ENCODE peak calls at places on chromosomes 13 and 19, in five cellular contexts. One of them, this sample, is unnamed.

GRCh38 chr13:20193924-20194631 is 1.3 kb upstream of the GJB2 start:
- DNase-seq in A549: no peak
- DNase-seq in right lobe of liver: no peak
- DNase-seq in GM12892: no peak
- DNase-seq in tibial nerve: no peak
- DNase-seq in this sample: no peak

GRCh38 chr13:43786766-43787517 is at the start of gene ENOX1:
- DNase-seq in A549: peak
- DNase-seq in right lobe of liver: peak
- DNase-seq in GM12892: peak
- DNase-seq in tibial nerve: no peak
- DNase-seq in this sample: peak

GRCh38 chr19:46016426-46017094 is 6.3 kb downstream of the PGLYRP1 start:
- DNase-seq in A549: peak
- DNase-seq in right lobe of liver: peak
- DNase-seq in GM12892: peak
- DNase-seq in tibial nerve: peak
- DNase-seq in this sample: peak

GRCh38 chr13:112619730-112620639 is 32.0 kb upstream of the TUBGCP3 start:
- DNase-seq in A549: no peak
- DNase-seq in right lobe of liver: no peak
- DNase-seq in GM12892: no peak
- DNase-seq in tibial nerve: no peak
- DNase-seq in this sample: peak

GRCh38 chr19:38012290-38012689 is 105.3 kb downstream of the SIPA1L3 start:
- DNase-seq in A549: no peak
- DNase-seq in right lobe of liver: no peak
- DNase-seq in GM12892: no peak
- DNase-seq in tibial nerve: no peak
- DNase-seq in this sample: no peak

GRCh38 chr13:25690582-25690981 is 318.8 kb downstream of the ATP8A2 start:
- DNase-seq in A549: no peak
- DNase-seq in right lobe of liver: no peak
- DNase-seq in GM12892: no peak
- DNase-seq in tibial nerve: no peak
- DNase-seq in this sample: no peak

GRCh38 chr19:15893498-15893897 is 4.4 kb downstream of the CYP4F2 start:
- DNase-seq in A549: no peak
- DNase-seq in right lobe of liver: peak
- DNase-seq in GM12892: no peak
- DNase-seq in tibial nerve: no peak
- DNase-seq in this sample: no peak

GRCh38 chr19:56594783-56595547 is at the start of gene ZNF71:
- DNase-seq in A549: peak
- DNase-seq in right lobe of liver: peak
- DNase-seq in GM12892: peak
- DNase-seq in tibial nerve: peak
- DNase-seq in this sample: peak

GRCh38 chr13:100872761-100873160 is 198.2 kb upstream of the TMTC4 start:
- DNase-seq in A549: no peak
- DNase-seq in right lobe of liver: no peak
- DNase-seq in GM12892: no peak
- DNase-seq in tibial nerve: no peak
- DNase-seq in this sample: no peak

GRCh38 chr19:4687396-4687795 is 17.3 kb upstream of the MYDGF start:
- DNase-seq in A549: no peak
- DNase-seq in right lobe of liver: no peak
- DNase-seq in GM12892: no peak
- DNase-seq in tibial nerve: no peak
- DNase-seq in this sample: no peak

GRCh38 chr19:58352760-58353671 is at the start of gene A1BG:
- DNase-seq in A549: no peak
- DNase-seq in right lobe of liver: peak
- DNase-seq in GM12892: no peak
- DNase-seq in tibial nerve: no peak
- DNase-seq in this sample: no peak

GRCh38 chr19:33241530-33242101 is 16.0 kb upstream of the SLC7A10 start:
- DNase-seq in A549: no peak
- DNase-seq in right lobe of liver: peak
- DNase-seq in GM12892: no peak
- DNase-seq in tibial nerve: no peak
- DNase-seq in this sample: peak

GRCh38 chr19:49888478-49888901 is 8.2 kb downstream of the IL4I1 start:
- DNase-seq in A549: no peak
- DNase-seq in right lobe of liver: no peak
- DNase-seq in GM12892: no peak
- DNase-seq in tibial nerve: no peak
- DNase-seq in this sample: no peak

GRCh38 chr13:37348916-37349653 is 243.6 kb upstream of the CSNK1A1L start:
- DNase-seq in A549: no peak
- DNase-seq in right lobe of liver: no peak
- DNase-seq in GM12892: no peak
- DNase-seq in tibial nerve: no peak
- DNase-seq in this sample: no peak

GRCh38 chr13:23505007-23505406 is 65.2 kb upstream of the TNFRSF19 start:
- DNase-seq in A549: no peak
- DNase-seq in right lobe of liver: no peak
- DNase-seq in GM12892: no peak
- DNase-seq in tibial nerve: no peak
- DNase-seq in this sample: no peak

GRCh38 chr13:60370343-60370742 is 26.7 kb upstream of the TDRD3 start:
- DNase-seq in A549: no peak
- DNase-seq in right lobe of liver: no peak
- DNase-seq in GM12892: no peak
- DNase-seq in tibial nerve: no peak
- DNase-seq in this sample: no peak

GRCh38 chr19:1315470-1316166 is 29.9 kb downstream of the EFNA2 start:
- DNase-seq in A549: peak
- DNase-seq in right lobe of liver: peak
- DNase-seq in GM12892: peak
- DNase-seq in tibial nerve: no peak
- DNase-seq in this sample: peak

GRCh38 chr19:14089662-14090508 is 666 bp downstream of the SAMD1 start:
- DNase-seq in A549: no peak
- DNase-seq in right lobe of liver: peak
- DNase-seq in GM12892: peak
- DNase-seq in tibial nerve: peak
- DNase-seq in this sample: peak

GRCh38 chr13:112897956-112898785 is 70.8 kb upstream of the MCF2L start:
- DNase-seq in A549: no peak
- DNase-seq in right lobe of liver: peak
- DNase-seq in GM12892: no peak
- DNase-seq in tibial nerve: no peak
- DNase-seq in this sample: no peak

GRCh38 chr13:48564046-48564445 is 31.2 kb upstream of the RCBTB2 start:
- DNase-seq in A549: no peak
- DNase-seq in right lobe of liver: no peak
- DNase-seq in GM12892: no peak
- DNase-seq in tibial nerve: no peak
- DNase-seq in this sample: peak

GRCh38 chr19:33252971-33253370 is 27.3 kb upstream of the SLC7A10 start:
- DNase-seq in A549: no peak
- DNase-seq in right lobe of liver: no peak
- DNase-seq in GM12892: no peak
- DNase-seq in tibial nerve: no peak
- DNase-seq in this sample: no peak

GRCh38 chr13:21759911-21760310 is 89.0 kb downstream of the FGF9 start:
- DNase-seq in A549: no peak
- DNase-seq in right lobe of liver: no peak
- DNase-seq in GM12892: no peak
- DNase-seq in tibial nerve: no peak
- DNase-seq in this sample: no peak

GRCh38 chr13:40776681-40777165 is 5.7 kb upstream of the MRPS31 start:
- DNase-seq in A549: no peak
- DNase-seq in right lobe of liver: no peak
- DNase-seq in GM12892: no peak
- DNase-seq in tibial nerve: no peak
- DNase-seq in this sample: peak

GRCh38 chr19:18670313-18670712 is 13.2 kb upstream of the CRTC1 start:
- DNase-seq in A549: no peak
- DNase-seq in right lobe of liver: no peak
- DNase-seq in GM12892: no peak
- DNase-seq in tibial nerve: no peak
- DNase-seq in this sample: no peak

GRCh38 chr13:59776924-59777690 is 386.6 kb downstream of the DIAPH3 start:
- DNase-seq in A549: no peak
- DNase-seq in right lobe of liver: no peak
- DNase-seq in GM12892: no peak
- DNase-seq in tibial nerve: no peak
- DNase-seq in this sample: no peak

GRCh38 chr13:19862511-19863313 is 737 bp downstream of the ZMYM5 start:
- DNase-seq in A549: no peak
- DNase-seq in right lobe of liver: peak
- DNase-seq in GM12892: peak
- DNase-seq in tibial nerve: peak
- DNase-seq in this sample: peak

GRCh38 chr19:48780684-48781391 is 25.5 kb downstream of the FGF21 start:
- DNase-seq in A549: no peak
- DNase-seq in right lobe of liver: no peak
- DNase-seq in GM12892: no peak
- DNase-seq in tibial nerve: peak
- DNase-seq in this sample: peak

DNA sequence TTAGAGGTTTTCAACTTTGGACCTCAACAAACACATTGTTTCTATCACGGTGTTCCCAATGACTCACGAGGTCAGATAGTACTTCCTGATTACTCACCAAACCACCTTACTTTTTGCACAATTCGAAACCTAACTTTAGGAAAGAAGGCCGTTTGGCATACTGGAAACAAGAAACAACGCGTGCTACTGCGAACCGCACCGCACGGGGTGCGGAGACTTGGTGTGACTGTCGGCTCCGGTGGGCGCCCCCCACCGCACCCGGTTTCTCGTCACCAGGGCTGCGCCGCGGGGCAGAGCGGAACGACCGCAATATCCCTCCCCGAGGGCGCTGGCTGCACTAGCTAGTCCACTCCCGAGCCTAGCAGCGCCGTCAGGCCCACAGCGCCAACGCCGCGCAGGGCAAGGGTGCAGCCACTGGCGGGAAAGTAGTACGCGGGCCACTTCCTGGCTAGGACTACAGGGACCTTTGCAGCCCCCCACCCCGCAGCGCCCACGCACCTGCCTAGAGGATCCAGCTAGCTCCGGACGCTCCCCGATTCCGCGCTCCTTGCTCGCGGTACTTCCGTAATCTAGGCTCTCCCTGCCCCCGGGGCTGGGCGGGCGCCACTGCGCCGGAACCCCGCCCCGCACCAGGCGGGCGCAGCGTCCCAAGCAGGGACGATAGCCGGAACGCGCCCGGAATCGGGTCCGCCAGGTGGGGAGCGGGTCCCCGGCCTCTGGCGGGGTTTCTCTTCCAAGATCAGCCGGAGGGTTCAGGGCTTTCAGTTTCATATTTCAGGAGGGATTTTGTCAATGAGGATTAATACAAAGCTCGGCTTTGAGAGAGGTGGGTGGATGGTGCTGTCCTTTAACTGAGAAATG is at the start of gene PARP4:
- DNase-seq in A549: peak
- DNase-seq in right lobe of liver: peak
- DNase-seq in GM12892: peak
- DNase-seq in tibial nerve: peak
- DNase-seq in this sample: peak
- TF ChIP-seq POLR2A in A549: peak
- TF ChIP-seq POLR2A in right lobe of liver: peak
- TF ChIP-seq POLR2A in GM12892: peak
- TF ChIP-seq POLR2A in tibial nerve: no peak
- TF ChIP-seq POLR2A in this sample: peak

DNA sequence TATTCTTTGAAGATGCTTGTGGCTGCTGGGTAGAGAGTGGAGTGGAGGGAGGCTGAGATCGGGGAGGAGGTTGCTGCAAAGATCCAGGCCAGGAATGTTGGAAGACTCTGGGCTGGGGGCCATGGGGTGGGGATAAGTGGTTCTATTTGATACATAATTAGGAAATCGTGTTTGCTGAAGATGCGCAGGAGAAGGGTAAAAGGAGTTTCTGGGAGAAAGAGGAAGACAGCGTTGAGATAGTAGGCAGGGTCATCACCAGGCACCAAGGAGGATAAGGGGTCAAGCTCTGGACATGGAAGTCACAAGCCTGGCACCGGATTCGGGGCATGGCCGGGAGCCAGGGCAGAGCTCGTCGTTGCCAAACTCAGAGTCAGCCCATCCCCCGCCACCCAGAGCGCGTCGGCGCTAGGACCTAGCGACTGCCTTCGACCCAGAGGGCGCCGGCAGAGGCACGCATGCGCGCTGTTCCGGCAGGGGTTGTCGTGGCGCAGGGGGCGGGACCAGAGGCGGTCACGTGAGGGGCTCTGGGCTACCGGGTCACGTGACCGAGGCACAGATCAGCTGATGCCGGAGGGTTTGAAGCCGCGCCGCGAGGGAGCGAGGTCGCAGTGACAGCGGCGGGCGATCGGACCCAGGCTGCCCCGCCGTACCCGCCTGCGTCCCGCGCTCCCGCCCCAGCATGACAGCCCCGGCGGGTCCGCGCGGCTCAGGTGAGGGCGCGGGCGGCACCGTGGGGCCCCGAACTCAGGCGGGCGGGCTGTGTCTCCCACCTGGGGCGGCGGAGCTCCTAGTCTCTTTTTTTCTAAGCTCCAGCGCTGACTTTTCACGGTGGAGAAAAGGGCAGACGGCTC is at the start of gene MCOLN1:
- DNase-seq in A549: peak
- DNase-seq in right lobe of liver: peak
- DNase-seq in GM12892: peak
- DNase-seq in tibial nerve: peak
- DNase-seq in this sample: peak
- TF ChIP-seq POLR2A in A549: peak
- TF ChIP-seq POLR2A in right lobe of liver: peak
- TF ChIP-seq POLR2A in GM12892: peak
- TF ChIP-seq POLR2A in tibial nerve: peak
- TF ChIP-seq POLR2A in this sample: peak

DNA sequence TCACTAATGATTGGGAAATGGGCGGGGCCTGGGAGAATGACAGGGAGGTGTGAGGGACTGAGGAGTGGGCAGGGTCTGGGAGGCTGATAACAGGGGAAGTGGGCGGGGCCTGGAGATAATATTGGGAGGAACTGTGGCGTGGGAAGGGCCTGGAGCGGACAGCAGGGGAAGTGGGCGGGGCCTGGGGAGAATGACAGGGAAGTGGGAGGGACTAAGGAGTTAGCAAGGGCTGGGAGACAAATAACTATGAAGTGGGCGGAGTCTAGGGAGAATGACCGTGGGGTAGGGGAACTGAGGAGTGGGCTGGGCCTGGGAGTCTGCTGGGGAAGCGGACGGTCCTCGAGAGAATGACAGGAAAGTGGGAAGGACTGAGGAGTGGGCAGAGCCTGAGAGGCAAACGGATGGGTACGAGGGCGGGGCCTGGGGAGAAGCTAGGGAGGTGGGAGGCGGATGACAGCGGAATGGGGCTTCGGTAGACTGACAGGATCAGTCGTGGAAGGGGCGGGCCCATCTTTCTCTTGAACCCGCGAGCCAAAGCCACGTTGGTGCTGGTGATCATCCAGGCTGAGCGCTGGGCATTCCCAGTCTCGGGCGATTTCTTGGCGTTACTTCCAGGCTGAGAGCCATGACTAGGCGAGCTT is 14.0 kb upstream of the TUBB4A start:
- DNase-seq in A549: peak
- DNase-seq in right lobe of liver: peak
- DNase-seq in GM12892: peak
- DNase-seq in tibial nerve: peak
- DNase-seq in this sample: peak
- TF ChIP-seq POLR2A in A549: no peak
- TF ChIP-seq POLR2A in right lobe of liver: peak
- TF ChIP-seq POLR2A in GM12892: peak
- TF ChIP-seq POLR2A in tibial nerve: no peak
- TF ChIP-seq POLR2A in this sample: peak

GRCh38 chr19:40750285-40751064 is at the start of gene ACTMAP:
- DNase-seq in A549: peak
- DNase-seq in right lobe of liver: peak
- DNase-seq in GM12892: peak
- DNase-seq in tibial nerve: peak
- DNase-seq in this sample: peak
- TF ChIP-seq POLR2A in A549: peak
- TF ChIP-seq POLR2A in right lobe of liver: peak
- TF ChIP-seq POLR2A in GM12892: peak
- TF ChIP-seq POLR2A in tibial nerve: peak
- TF ChIP-seq POLR2A in this sample: peak

This sample was measured in erythroblast.